ENCODE peak calls at places on chromosomes 13 and 19, in six cellular contexts. N, T, Z, F, V and B are unnamed samples.

GRCh38 chr19:18437481-18438330 is at the start of gene ISYNA1:
- DNase-seq in N (no peak), Z (no peak), V (no peak), T (no peak), F (peak), B (no peak)

GRCh38 chr19:35330475-35330874 is 1.5 kb downstream of the CD22 start:
- DNase-seq in Z (no peak), T (no peak), F (no peak), V (no peak), N (no peak), B (no peak)

GRCh38 chr13:77832339-77833100 is 86.1 kb downstream of the EDNRB start:
- DNase-seq in Z (no peak), N (no peak), V (no peak), T (no peak), F (no peak), B (no peak)

GRCh38 chr13:65090191-65090590 is 2139.9 kb downstream of the PCDH9 start:
- DNase-seq in T (no peak), N (no peak), Z (no peak), F (no peak), V (no peak), B (no peak)

GRCh38 chr13:27370305-27370853 is 54.0 kb upstream of the GTF3A start:
- DNase-seq in F (no peak), T (no peak), Z (no peak), N (no peak), V (no peak), B (no peak)

GRCh38 chr19:2354670-2355069 is 5.4 kb upstream of the TMPRSS9 start:
- DNase-seq in Z (no peak), N (no peak), T (no peak), F (no peak), V (no peak), B (no peak)

GRCh38 chr13:79393564-79394249 is 12.3 kb downstream of the RBM26 start:
- DNase-seq in T (no peak), N (no peak), V (peak), Z (peak), F (peak), B (no peak)

GRCh38 chr13:103140001-103140671 is 73.9 kb upstream of the SLC10A2 start:
- DNase-seq in T (no peak), F (no peak), Z (peak), V (peak), N (no peak), B (no peak)

GRCh38 chr19:29771708-29772415 is 39.9 kb upstream of the CCNE1 start:
- DNase-seq in F (no peak), N (no peak), T (peak), V (peak), Z (peak), B (peak)

GRCh38 chr19:39158646-39159260 is 33.2 kb downstream of the PAK4 start:
- DNase-seq in V (no peak), F (no peak), N (no peak), T (no peak), Z (no peak), B (no peak)

GRCh38 chr13:25575562-25575961 is 203.8 kb downstream of the ATP8A2 start:
- DNase-seq in V (no peak), N (no peak), Z (no peak), F (no peak), T (no peak), B (no peak)

GRCh38 chr13:75635621-75636338 is at the start of gene LMO7:
- DNase-seq in F (peak), V (peak), Z (peak), N (peak), T (peak), B (no peak)

GRCh38 chr13:98293570-98294142 is 116.6 kb upstream of the RNF113B start:
- DNase-seq in F (no peak), Z (no peak), V (no peak), T (no peak), N (no peak), B (no peak)

GRCh38 chr19:13554506-13555235 is 48.4 kb upstream of the CACNA1A start:
- DNase-seq in T (peak), Z (no peak), F (no peak), V (no peak), N (no peak), B (no peak)

GRCh38 chr19:1491849-1492170 is 829 bp downstream of the REEP6 start:
- DNase-seq in V (peak), Z (no peak), F (no peak), T (no peak), N (no peak), B (no peak)

GRCh38 chr19:7356899-7357627 is 8.3 kb downstream of the ARHGEF18 start:
- DNase-seq in V (no peak), N (no peak), T (peak), Z (no peak), F (no peak), B (peak)

GRCh38 chr13:72290962-72291681 is 424.1 kb upstream of the DACH1 start:
- DNase-seq in N (no peak), Z (no peak), T (no peak), F (no peak), V (no peak), B (no peak)

GRCh38 chr19:14089412-14089661 is 1.2 kb downstream of the SAMD1 start:
- DNase-seq in V (no peak), N (no peak), T (no peak), Z (peak), F (no peak), B (no peak)

DNA sequence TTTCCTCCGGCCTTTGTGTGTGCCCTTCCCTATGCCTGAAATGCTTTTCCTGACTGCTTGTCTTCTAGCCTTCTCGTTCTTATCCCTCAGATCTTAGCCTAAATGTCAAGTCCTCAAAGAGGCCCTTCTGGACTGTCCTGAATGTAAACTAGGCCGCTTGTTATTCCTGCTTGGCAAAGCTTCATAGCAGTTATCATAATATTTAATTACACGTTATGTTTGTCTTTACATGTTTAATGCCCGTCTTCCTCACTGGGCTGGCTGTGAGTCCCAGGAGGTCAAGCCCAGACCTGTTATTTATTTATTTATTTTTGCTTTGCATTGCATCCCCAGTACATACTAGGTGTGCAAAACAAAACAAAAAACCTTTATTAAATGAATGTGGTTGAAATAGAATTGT is 62.7 kb downstream of the SIPA1L3 start:
- DNase-seq in F (no peak), T (no peak), V (no peak), Z (no peak), N (no peak), B (no peak)
- H3K27ac ChIP-seq in F (no peak), T (no peak), V (no peak), Z (no peak), N (no peak), B (no peak)

GRCh38 chr19:3964256-3965194 is 6.4 kb downstream of the DAPK3 start:
- DNase-seq in T (no peak), V (no peak), Z (no peak), N (no peak), F (no peak), B (no peak)

GRCh38 chr19:3963458-3964255 is 7.2 kb downstream of the DAPK3 start:
- DNase-seq in F (no peak), N (no peak), V (no peak), T (no peak), Z (no peak), B (no peak)

GRCh38 chr19:3969435-3970312 is 1.2 kb downstream of the DAPK3 start:
- DNase-seq in F (peak), T (no peak), Z (no peak), V (peak), N (peak), B (no peak)

GRCh38 chr19:3968556-3969434 is 2.1 kb downstream of the DAPK3 start:
- DNase-seq in V (peak), N (peak), T (no peak), F (peak), Z (peak), B (no peak)

DNA sequence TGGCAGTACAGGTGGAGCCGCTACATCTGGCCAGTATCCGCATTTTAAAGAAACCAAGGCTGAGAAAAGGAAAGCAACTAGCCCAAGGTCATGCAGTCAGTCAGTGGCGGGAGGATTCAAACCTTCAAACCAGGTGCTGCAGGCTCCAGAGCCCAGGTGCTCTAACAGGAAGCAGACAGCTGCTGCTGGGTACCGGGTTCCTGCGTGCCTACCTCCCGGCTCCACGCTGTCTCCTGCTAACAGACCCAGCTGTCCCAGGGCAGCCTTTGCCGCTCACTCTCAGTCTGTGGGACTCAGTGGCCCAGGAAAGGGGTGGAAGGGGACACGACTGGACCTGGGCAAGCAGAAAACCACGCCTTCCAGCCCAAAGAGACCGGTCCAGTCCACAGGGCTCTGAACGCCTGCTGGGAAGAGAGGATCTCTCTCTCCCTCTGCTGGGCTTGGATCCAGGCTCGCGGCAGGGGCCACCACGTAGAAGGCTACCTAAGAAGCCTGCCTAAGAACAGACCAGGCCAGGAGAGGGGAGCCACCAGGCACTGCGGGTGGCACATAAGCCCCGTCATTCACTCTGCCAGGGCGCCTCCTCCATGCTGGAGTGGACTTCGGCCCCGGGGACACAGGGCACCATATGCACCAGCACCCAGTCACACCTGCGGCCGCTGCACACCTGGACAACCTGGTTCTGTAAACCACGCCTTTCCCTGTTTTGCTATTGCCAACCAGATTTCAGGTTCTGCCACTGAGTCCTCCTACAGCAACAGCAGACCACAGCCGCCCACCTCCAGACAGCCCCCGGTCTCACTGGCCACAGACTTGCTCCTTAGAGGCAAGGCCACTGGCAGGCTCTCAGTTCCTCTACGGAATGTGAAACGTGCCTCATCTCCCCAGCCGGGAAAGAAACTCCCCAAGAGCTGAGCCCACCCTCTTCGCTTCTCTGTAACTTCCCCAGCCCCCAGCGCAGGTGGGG is 4.6 kb downstream of the DAPK3 start:
- DNase-seq in T (no peak), N (no peak), V (peak), F (no peak), Z (no peak), B (no peak)
- H3K27ac ChIP-seq in T (no peak), N (peak), V (peak), F (peak), Z (peak), B (no peak)

DNA sequence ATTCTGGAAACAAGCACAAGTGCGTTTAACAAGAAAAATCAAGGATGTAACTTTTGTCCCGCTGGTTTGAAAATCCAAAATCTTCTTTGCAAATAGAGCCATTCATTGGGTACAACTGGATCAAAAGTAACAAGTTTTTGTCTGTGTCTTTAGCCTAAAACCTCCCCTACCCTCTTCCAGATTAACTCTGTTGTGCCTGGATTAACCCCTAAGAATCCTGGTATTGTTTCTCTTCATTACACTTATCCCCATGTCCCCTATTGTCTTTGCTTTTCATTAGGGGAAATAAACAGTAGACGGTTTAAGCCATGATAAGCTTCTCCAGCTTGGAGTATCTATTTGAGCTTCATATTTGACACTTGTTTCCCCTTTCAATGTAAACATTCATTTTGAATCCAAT is 242.1 kb upstream of the ARGLU1 start:
- DNase-seq in V (no peak), N (no peak), T (no peak), Z (no peak), F (no peak), B (no peak)
- H3K27ac ChIP-seq in V (no peak), N (no peak), T (no peak), Z (no peak), F (no peak), B (no peak)

DNA sequence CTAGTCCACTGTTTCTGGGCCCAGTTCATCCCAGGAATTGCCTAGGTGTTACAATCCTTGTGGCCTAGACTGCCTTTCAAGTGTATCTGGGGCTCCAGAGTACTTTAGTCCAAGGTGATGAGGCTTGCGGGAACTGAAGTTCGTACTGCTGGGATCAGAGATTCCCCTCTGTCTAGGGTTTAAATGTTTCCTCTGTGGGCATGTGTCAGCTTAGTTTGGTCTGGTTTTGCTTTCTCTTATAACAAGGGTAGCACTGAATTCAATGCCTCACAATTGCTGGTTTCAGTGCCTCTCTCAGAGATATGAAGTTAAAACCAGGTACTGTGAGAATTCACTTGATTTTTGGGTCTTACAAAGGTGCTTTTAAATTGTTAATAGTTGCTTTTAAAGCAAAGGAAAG is 30.8 kb downstream of the RGCC start:
- DNase-seq in V (no peak), Z (no peak), T (no peak), F (no peak), N (no peak), B (no peak)
- H3K27ac ChIP-seq in V (peak), Z (no peak), T (no peak), F (no peak), N (no peak), B (no peak)

GRCh38 chr19:30881986-30882385 is 467.2 kb downstream of the TSHZ3 start:
- DNase-seq in F (no peak), V (no peak), Z (no peak), N (no peak), T (no peak), B (no peak)

GRCh38 chr19:30884146-30884812 is 465.0 kb downstream of the TSHZ3 start:
- DNase-seq in F (no peak), T (no peak), Z (no peak), N (no peak), V (no peak), B (no peak)

GRCh38 chr19:30882411-30883005 is 466.7 kb downstream of the TSHZ3 start:
- DNase-seq in N (no peak), T (no peak), V (no peak), Z (no peak), F (no peak), B (no peak)

GRCh38 chr19:30881281-30881680 is 468.0 kb downstream of the TSHZ3 start:
- DNase-seq in N (no peak), Z (no peak), F (no peak), T (no peak), V (no peak), B (no peak)

DNA sequence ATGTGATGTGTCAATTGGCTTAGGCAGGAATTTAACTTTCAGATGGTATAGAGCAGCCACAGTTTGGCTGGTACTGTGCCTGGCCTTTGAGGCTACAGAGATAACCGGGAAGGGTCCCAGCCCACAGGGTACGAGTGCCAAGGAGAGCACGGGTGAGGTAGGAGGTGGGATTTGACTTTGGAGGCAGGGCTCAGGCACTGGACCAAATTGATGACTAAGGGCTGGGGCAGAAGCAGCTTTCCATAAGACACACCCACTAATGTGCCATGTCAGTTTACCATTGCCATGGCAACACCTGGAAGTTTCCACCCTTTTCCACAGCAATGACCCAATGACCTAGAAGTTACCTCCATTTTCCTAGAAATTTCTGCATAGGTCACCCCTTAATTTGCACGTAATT is 466.2 kb downstream of the TSHZ3 start:
- DNase-seq in T (no peak), Z (no peak), F (no peak), N (no peak), V (no peak), B (no peak)
- H3K27ac ChIP-seq in T (no peak), Z (no peak), F (no peak), N (no peak), V (no peak), B (no peak)

GRCh38 chr13:113861433-113862030 is 2.3 kb downstream of the GAS6 start:
- DNase-seq in Z (no peak), T (no peak), F (no peak), V (no peak), N (no peak), B (no peak)

GRCh38 chr13:113862191-113862765 is 1.6 kb downstream of the GAS6 start:
- DNase-seq in T (no peak), N (no peak), V (no peak), F (no peak), Z (no peak), B (no peak)

GRCh38 chr13:113864303-113864890 is 521 bp upstream of the GAS6 start:
- DNase-seq in Z (no peak), N (no peak), V (no peak), F (no peak), T (no peak), B (no peak)

GRCh38 chr13:113862766-113863510 is 938 bp downstream of the GAS6 start:
- DNase-seq in T (no peak), N (no peak), Z (no peak), F (peak), V (peak), B (no peak)

GRCh38 chr13:113863511-113864302 is at the start of gene GAS6:
- DNase-seq in Z (no peak), V (peak), T (peak), N (peak), F (no peak), B (no peak)
- H3K27ac ChIP-seq in Z (peak), V (peak), T (peak), N (peak), F (peak), B (peak)

GRCh38 chr19:11261431-11261901 is 858 bp downstream of the DOCK6 start:
- DNase-seq in T (no peak), F (no peak), V (no peak), Z (no peak), N (no peak), B (no peak)
- H3K27ac ChIP-seq in T (peak), F (no peak), V (no peak), Z (peak), N (peak), B (peak)

DNA sequence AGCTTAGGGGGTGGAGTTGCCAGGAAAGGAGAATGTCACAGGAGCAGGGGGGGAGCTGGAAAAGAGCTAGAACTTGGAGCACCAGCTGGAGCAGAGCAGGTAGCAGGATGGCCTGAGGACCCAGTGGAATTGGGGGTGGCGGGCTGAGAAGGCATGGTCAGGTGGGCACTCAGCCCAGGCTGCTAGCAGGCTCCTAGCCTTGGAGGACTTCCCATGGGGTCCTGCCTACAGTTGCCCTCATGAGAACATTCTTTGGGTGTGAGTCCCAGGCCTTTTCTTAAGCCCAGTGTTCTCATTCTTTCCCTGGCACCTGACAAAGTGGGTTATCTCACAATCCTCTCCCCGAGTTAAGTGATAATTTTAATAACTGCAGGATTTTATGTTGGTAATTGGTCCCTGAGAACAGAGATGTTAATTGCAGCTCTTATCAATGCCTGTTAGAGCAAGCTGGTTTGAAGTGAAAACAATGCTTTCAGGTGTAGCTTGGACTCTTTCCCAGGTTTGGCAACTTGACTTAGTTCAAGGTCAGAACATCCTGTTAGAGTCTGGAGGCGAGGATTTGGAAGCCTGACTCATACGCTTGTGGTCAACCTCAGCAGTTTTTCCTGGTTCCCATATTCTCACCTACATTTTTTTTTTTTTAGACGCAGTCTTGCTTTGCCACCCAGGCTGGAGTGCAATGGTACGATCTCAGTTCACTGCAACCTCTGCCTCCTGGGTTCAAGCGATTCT is 18.1 kb upstream of the OLFM4 start:
- DNase-seq in F (no peak), Z (peak), T (no peak), V (peak), N (no peak), B (no peak)
- H3K27ac ChIP-seq in F (no peak), Z (no peak), T (no peak), V (peak), N (no peak), B (no peak)

GRCh38 chr19:49656456-49657109 is 9.1 kb downstream of the IRF3 start:
- DNase-seq in N (no peak), Z (no peak), F (no peak), V (no peak), T (no peak), B (no peak)

GRCh38 chr19:49652723-49653465 is 10.9 kb downstream of the SCAF1 start:
- DNase-seq in V (no peak), Z (no peak), T (no peak), F (no peak), N (no peak), B (no peak)

GRCh38 chr19:49655570-49656455 is 9.8 kb downstream of the IRF3 start:
- DNase-seq in V (no peak), F (no peak), T (no peak), Z (no peak), N (no peak), B (no peak)

GRCh38 chr19:49653466-49653806 is 11.4 kb downstream of the SCAF1 start:
- DNase-seq in Z (no peak), N (no peak), V (no peak), F (no peak), T (no peak), B (no peak)

DNA sequence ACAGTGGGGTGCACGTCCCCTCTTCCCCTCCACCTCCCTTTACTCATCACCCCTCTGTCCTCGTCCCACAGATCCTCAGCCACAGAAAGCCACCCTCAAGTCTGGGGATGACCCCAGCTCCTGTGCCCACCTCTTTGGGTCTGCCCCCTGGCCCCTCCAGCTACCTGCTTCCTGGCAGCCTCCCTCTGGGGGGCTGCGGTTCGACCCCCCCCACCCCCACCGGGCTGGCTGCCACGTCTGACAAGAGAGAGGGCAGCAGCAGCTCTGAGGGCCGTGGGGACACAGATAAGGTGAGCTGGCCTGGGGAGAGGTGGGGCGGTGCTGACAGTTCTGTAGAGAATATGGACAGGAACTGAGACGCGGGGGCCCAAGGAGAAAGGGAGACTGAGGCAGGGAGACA is 11.1 kb downstream of the IRF3 start:
- DNase-seq in N (no peak), T (no peak), V (no peak), F (no peak), Z (no peak), B (no peak)
- H3K27ac ChIP-seq in N (no peak), T (no peak), V (no peak), F (no peak), Z (no peak), B (no peak)